ENCODE peak calls at places on chromosomes 11 and 22, in six cellular contexts. I is mesenchymal stem cell, Y is H9, O is IMR-90, E is neuronal stem cell, R is mesendoderm. T is an unnamed sample. For H3K4me1, the result is how much of the 10 kb centered on the place peaks cover.

GRCh38 chr11:21121991-21122390 is 452.6 kb downstream of the NELL1 start:
- DNase-seq in I (no peak), Y (no peak), O (no peak), E (no peak), R (no peak), T (no peak)

GRCh38 chr11:14894657-14895598 is 2.9 kb upstream of the CYP2R1 start:
- DNase-seq in I (peak), Y (no peak), O (peak), E (no peak), R (peak), T (no peak)

GRCh38 chr11:125214466-125215204 is 50.1 kb downstream of the PKNOX2 start:
- DNase-seq in I (no peak), Y (no peak), O (no peak), E (peak), R (no peak), T (no peak)

GRCh38 chr11:106986673-106987072 is 31.6 kb downstream of the GUCY1A2 start:
- DNase-seq in I (no peak), Y (no peak), O (no peak), E (no peak), R (no peak), T (no peak)

GRCh38 chr22:42366815-42367581 is 65.2 kb downstream of the NFAM1 start:
- DNase-seq in I (no peak), Y (no peak), O (no peak), E (no peak), R (no peak), T (no peak)

GRCh38 chr11:74090701-74091100 is 80.1 kb downstream of the C2CD3 start:
- DNase-seq in I (peak), Y (no peak), O (peak), E (no peak), R (peak), T (no peak)

GRCh38 chr11:17786824-17787525 is 52.4 kb downstream of the KCNC1 start:
- DNase-seq in I (peak), Y (no peak), O (peak), E (no peak), R (peak), T (no peak)

GRCh38 chr11:19683141-19683805 is 29.4 kb upstream of the NAV2 start:
- DNase-seq in I (no peak), Y (no peak), O (no peak), E (no peak), R (no peak), T (no peak)

GRCh38 chr11:115676206-115676605 is 172.0 kb upstream of the CADM1 start:
- DNase-seq in I (no peak), Y (peak), O (no peak), E (no peak), R (peak), T (no peak)

GRCh38 chr11:110356769-110357671 is 60.6 kb upstream of the RDX start:
- DNase-seq in I (peak), Y (no peak), O (peak), E (no peak), R (peak), T (peak)

GRCh38 chr11:95794086-95794485 is 3.8 kb downstream of the CEP57 start:
- DNase-seq in I (no peak), Y (no peak), O (peak), E (no peak), R (no peak), T (no peak)

GRCh38 chr22:39349506-39349966 is 255 bp upstream of the SYNGR1 start:
- DNase-seq in I (peak), Y (no peak), O (no peak), E (peak), R (peak), T (peak)

GRCh38 chr11:127049486-127049885 is 48.9 kb upstream of the KIRREL3 start:
- DNase-seq in I (no peak), Y (no peak), O (no peak), E (no peak), R (no peak), T (no peak)

GRCh38 chr11:2207212-2207611 is 35.6 kb upstream of the TH start:
- DNase-seq in I (no peak), Y (no peak), O (no peak), E (no peak), R (no peak), T (no peak)

GRCh38 chr22:29842740-29843139 is 4.7 kb upstream of the ASCC2 start:
- DNase-seq in I (peak), Y (no peak), O (peak), E (no peak), R (peak), T (peak)

GRCh38 chr11:17744151-17744940 is 9.8 kb downstream of the KCNC1 start:
- DNase-seq in I (no peak), Y (no peak), O (peak), E (no peak), R (no peak), T (no peak)

GRCh38 chr11:116504541-116505149 is 268.1 kb downstream of the BUD13 start:
- DNase-seq in I (no peak), Y (no peak), O (no peak), E (no peak), R (no peak), T (no peak)

GRCh38 chr11:73969991-73970800 is 12.4 kb downstream of the UCP2 start:
- DNase-seq in I (no peak), Y (no peak), O (no peak), E (no peak), R (no peak), T (no peak)

GRCh38 chr11:74144592-74144991 is 26.2 kb downstream of the C2CD3 start:
- DNase-seq in I (no peak), Y (no peak), O (no peak), E (no peak), R (no peak), T (no peak)

GRCh38 chr11:102138677-102139076 is 28.4 kb downstream of the YAP1 start:
- DNase-seq in I (peak), Y (no peak), O (peak), E (no peak), R (no peak), T (peak)

GRCh38 chr11:111696556-111696955 is 69.6 kb downstream of the PPP2R1B start:
- DNase-seq in I (peak), Y (no peak), O (peak), E (no peak), R (no peak), T (no peak)

GRCh38 chr11:1812801-1813200 is 22.0 kb upstream of the SYT8 start:
- DNase-seq in I (no peak), Y (no peak), O (no peak), E (no peak), R (no peak), T (no peak)

GRCh38 chr11:104984818-104985217 is 16.4 kb upstream of the CASP4 start:
- DNase-seq in I (no peak), Y (no peak), O (peak), E (no peak), R (no peak), T (no peak)

GRCh38 chr11:38818720-38819119 is 2220.7 kb upstream of the RAG2 start:
- DNase-seq in I (peak), Y (no peak), O (peak), E (no peak), R (no peak), T (no peak)

GRCh38 chr11:90661233-90661632 is 438.4 kb upstream of the CHORDC1 start:
- DNase-seq in I (no peak), Y (no peak), O (no peak), E (no peak), R (no peak), T (no peak)

GRCh38 chr22:38032681-38033521 is 24.3 kb upstream of the PICK1 start:
- DNase-seq in I (peak), Y (no peak), O (peak), E (no peak), R (no peak), T (no peak)

GRCh38 chr22:36860821-36861659 is at the start of gene NCF4:
- DNase-seq in I (no peak), Y (no peak), O (no peak), E (no peak), R (no peak), T (peak)

GRCh38 chr22:30717331-30717921 is 22.8 kb downstream of the OSBP2 start:
- DNase-seq in I (peak), Y (no peak), O (peak), E (no peak), R (no peak), T (peak)

GRCh38 chr22:36016656-36017055 is 12.0 kb downstream of the RBFOX2 start:
- DNase-seq in I (no peak), Y (no peak), O (no peak), E (no peak), R (no peak), T (no peak)

GRCh38 chr11:68956142-68956541 is 24.6 kb downstream of the MRGPRD start:
- DNase-seq in I (no peak), Y (peak), O (no peak), E (no peak), R (peak), T (no peak)

GRCh38 chr22:35384567-35384966 is 3.7 kb downstream of the HMOX1 start:
- DNase-seq in I (no peak), Y (no peak), O (no peak), E (no peak), R (no peak), T (no peak)

GRCh38 chr11:110955797-110956196 is 243.6 kb upstream of the ARHGAP20 start:
- DNase-seq in I (no peak), Y (no peak), O (no peak), E (no peak), R (no peak), T (no peak)

GRCh38 chr22:19824197-19825015 is 30.3 kb downstream of the GNB1L start:
- DNase-seq in I (no peak), Y (no peak), O (no peak), E (no peak), R (no peak), T (peak)

GRCh38 chr11:86594746-86595145 is 77.7 kb downstream of the ME3 start:
- DNase-seq in I (no peak), Y (peak), O (peak), E (no peak), R (peak), T (no peak)

GRCh38 chr11:15178214-15178613 is 63.5 kb downstream of the INSC start:
- DNase-seq in I (no peak), Y (no peak), O (no peak), E (no peak), R (no peak), T (no peak)

GRCh38 chr11:120222916-120223315 is 12.1 kb downstream of the OAF start:
- DNase-seq in I (no peak), Y (no peak), O (no peak), E (no peak), R (no peak), T (no peak)

GRCh38 chr11:120225372-120225909 is 14.5 kb upstream of the POU2F3 start:
- DNase-seq in I (no peak), Y (no peak), O (no peak), E (no peak), R (no peak), T (no peak)

GRCh38 chr11:120224872-120225371 is 14.1 kb downstream of the OAF start:
- DNase-seq in I (no peak), Y (no peak), O (no peak), E (no peak), R (no peak), T (no peak)

GRCh38 chr11:120224386-120224785 is 13.6 kb downstream of the OAF start:
- DNase-seq in I (no peak), Y (no peak), O (no peak), E (no peak), R (no peak), T (no peak)

DNA sequence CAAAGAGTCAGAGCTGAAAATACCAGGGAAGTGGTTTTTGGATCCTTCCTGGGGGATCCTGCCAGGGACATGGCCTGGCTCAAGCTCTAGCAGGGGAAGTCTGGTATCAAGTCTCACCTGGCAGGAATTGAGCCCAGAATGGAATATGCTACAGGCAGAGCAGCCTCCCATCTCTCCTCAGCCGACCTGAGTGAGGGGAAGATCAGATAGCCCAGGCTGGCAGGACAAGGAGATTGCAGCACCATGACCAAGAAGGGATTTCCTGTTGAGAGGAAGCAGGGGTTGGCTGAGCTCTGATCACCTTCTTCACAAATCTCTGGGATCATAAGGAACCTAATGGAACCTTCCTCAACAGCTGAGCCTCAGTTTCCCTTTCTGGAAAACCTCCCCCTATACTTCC is 13.0 kb downstream of the OAF start:
- DNase-seq in I (no peak), Y (no peak), O (no peak), E (no peak), R (no peak), T (no peak)
- H3K4me1 ChIP-seq in I (under half), Y (under half), O (under half), E (under half), R (under half), T (under half)

GRCh38 chr11:75313457-75314272 is 37.8 kb downstream of the ARRB1 start:
- DNase-seq in I (peak), Y (no peak), O (peak), E (no peak), R (peak), T (no peak)
- H3K18ac ChIP-seq in I (peak), Y (no peak), O (no peak), E (peak), R (peak), T (no peak)

GRCh38 chr11:46359936-46360335 is 12.7 kb downstream of the DGKZ start:
- DNase-seq in I (no peak), Y (no peak), O (peak), E (no peak), R (no peak), T (no peak)
- H3K4me1 ChIP-seq in I (half or more), Y (under half), O (under half), E (under half), R (under half), T (under half)

DNA sequence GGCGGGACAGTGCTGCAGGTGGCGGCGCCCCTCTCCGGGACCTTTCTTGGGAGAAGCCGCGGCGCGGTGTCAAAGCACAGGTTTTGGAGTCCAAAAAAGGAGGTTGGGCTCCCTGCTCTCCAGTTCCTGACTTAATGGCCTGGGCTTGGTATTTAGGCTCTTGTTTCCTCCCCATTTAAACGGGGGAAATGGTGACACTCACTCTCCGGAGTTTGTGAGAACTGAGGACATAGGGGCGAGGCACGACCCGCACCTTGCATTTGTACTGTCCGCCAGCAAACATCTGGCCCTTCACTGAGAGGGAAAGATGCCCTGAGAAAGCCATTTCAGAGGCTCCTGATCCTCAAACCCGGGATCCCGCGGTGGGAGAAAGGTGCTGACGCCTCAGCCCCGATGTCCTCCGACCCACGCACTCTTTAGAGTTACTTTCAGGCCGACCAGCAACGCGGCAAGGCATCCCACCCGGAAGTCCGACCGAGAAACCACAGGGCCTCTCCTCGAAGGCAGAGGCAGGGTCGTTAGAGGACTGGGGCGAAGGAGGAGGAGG is 2.9 kb upstream of the WDR74 start:
- DNase-seq in I (no peak), Y (peak), O (no peak), E (no peak), R (no peak), T (peak)
- H3K18ac ChIP-seq in I (peak), Y (peak), O (peak), E (peak), R (peak), T (peak)

GRCh38 chr11:10670099-10670498 is 23.5 kb downstream of the IRAG1 start:
- DNase-seq in I (no peak), Y (no peak), O (no peak), E (no peak), R (no peak), T (no peak)

GRCh38 chr11:10666976-10667892 is 26.3 kb downstream of the IRAG1 start:
- DNase-seq in I (peak), Y (no peak), O (peak), E (no peak), R (no peak), T (no peak)

GRCh38 chr11:10673476-10674062 is 20.0 kb downstream of the IRAG1 start:
- DNase-seq in I (peak), Y (no peak), O (peak), E (no peak), R (no peak), T (no peak)

GRCh38 chr11:10666556-10666955 is 27.0 kb downstream of the IRAG1 start:
- DNase-seq in I (peak), Y (no peak), O (peak), E (no peak), R (no peak), T (no peak)

DNA sequence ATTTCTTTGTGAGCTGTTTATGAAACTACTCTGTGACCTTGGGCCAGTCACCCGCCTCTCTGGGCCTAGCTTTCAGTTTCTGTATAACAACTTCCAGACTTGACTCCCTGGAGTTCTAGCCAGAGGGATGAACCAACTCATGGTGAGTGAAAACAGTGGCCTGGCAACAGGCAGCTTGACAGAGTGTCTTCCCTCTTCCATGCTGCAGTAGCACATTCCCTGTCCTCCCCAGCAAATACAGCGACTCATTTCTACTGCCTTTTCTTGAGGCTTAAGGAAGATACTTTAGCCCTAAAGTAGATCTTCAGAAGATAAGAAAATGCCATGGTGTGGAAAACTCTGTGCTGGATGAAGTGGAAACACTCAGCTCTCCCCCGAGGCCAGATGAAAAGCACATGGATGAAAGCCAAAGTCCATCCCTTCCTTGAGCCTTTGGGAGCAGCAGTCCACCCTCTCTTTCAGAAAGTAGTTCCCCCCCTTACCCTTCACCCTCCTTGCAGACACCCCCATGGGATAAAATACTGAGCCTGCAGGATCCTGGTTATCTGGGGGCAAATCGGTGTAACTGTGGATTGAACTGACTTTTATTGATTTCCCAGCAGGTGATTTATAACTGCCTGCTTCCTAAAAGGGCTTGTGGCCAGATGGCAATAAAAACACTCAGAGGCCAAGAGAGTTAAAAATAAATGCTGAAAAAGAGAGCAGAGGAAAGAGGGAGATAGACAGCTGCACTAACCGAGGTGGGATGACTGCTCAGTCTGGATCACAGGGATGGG is 24.1 kb downstream of the IRAG1 start:
- DNase-seq in I (peak), Y (no peak), O (peak), E (no peak), R (no peak), T (peak)
- H3K4me1 ChIP-seq in I (under half), Y (under half), O (under half), E (under half), R (under half), T (under half)

GRCh38 chr11:113828186-113828585 is 47.2 kb downstream of the USP28 start:
- DNase-seq in I (no peak), Y (no peak), O (no peak), E (no peak), R (no peak), T (no peak)
- H3K18ac ChIP-seq in I (no peak), Y (no peak), O (no peak), E (no peak), R (no peak), T (no peak)

GRCh38 chr11:65642014-65642671 is 4.2 kb downstream of the SIPA1 start:
- DNase-seq in I (no peak), Y (peak), O (no peak), E (peak), R (peak), T (no peak)

GRCh38 chr11:65640483-65641207 is 2.7 kb downstream of the SIPA1 start:
- DNase-seq in I (no peak), Y (no peak), O (no peak), E (no peak), R (no peak), T (no peak)

GRCh38 chr11:65639623-65640482 is 2.0 kb downstream of the SIPA1 start:
- DNase-seq in I (no peak), Y (no peak), O (no peak), E (no peak), R (no peak), T (no peak)

GRCh38 chr11:65643971-65644370 is 6.1 kb downstream of the SIPA1 start:
- DNase-seq in I (no peak), Y (peak), O (no peak), E (no peak), R (peak), T (no peak)

DNA sequence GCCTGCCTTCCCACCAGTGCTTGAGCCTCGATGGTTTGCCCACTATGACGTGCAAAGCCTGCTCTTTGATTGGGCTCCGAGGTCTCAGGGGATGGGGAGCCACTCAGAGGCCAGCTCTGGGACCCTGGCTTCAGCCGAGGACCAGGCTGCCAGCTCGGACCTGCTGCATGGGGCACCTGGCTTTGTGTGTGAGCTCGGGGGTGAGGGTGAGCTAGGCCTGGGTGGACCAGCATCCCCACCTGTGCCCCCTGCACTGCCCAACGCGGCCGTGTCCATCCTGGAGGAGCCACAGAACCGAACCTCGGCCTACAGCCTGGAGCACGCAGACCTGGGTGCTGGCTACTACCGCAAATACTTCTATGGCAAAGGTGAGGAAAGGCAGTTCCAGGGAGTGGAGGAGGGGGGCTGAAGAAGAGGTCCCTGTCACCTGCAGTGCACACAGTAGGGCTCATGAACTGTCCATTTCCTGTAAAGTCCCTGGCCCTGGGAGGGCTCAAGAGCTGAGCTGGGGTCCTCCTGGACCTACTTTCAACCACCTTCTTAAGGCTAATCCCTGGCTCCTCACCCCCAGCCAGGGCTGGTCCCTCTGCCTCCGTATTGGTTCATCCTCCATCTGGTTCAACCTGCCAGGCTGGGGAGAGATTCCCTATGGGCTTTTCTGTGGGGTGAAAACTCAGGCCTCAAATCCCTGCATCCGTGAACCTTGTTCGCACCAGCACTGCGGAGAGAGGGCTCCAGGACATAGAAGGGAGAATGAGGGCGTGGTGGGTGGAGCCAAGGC is 3.5 kb downstream of the SIPA1 start:
- DNase-seq in I (no peak), Y (no peak), O (no peak), E (no peak), R (no peak), T (no peak)
- H3K4me1 ChIP-seq in I (half or more), Y (under half), O (under half), E (under half), R (under half), T (under half)

T was measured in trophoblast cell.